ENCODE peak calls at places on chromosomes 2 and 18, in six cellular contexts. O is activated T-cell treated with anti-CD3 and anti-CD28 coated beads, Interleukin-2, amount 50 U/mL, for 1 hour; C is stomach; W is CD4-positive, alpha-beta T cell; B is DMS153; L is psoas muscle. I is an unnamed sample.

GRCh38 chr2:28590496-28591301 is 94.8 kb downstream of the PLB1 start:
- DNase-seq in B (no peak), C (no peak), W (no peak), L (no peak), O (peak; percentile 13), I (no peak)

GRCh38 chr2:159936471-159936870 is 125.9 kb downstream of the PLA2R1 start:
- DNase-seq in C (no peak), L (no peak), B (no peak), W (no peak), O (no peak), I (no peak)

GRCh38 chr2:11329759-11330158 is 14.7 kb downstream of the ROCK2 start:
- DNase-seq in C (no peak), L (no peak), W (no peak), B (no peak), O (no peak), I (no peak)

GRCh38 chr2:146734042-146734715 is 1110.7 kb upstream of the ACVR2A start:
- DNase-seq in O (no peak), W (no peak), L (no peak), C (no peak), B (peak; percentile 57), I (peak; percentile 68)

GRCh38 chr2:219041252-219041651 is at the start of gene CFAP65:
- DNase-seq in L (no peak), B (peak; percentile 28), C (peak; percentile 48), O (no peak), W (no peak), I (peak; percentile 53)

GRCh38 chr2:17780546-17780945 is 26.6 kb downstream of the GEN1 start:
- DNase-seq in L (no peak), B (no peak), W (no peak), O (no peak), C (no peak), I (no peak)

GRCh38 chr2:10046899-10047298 is 3.5 kb downstream of the KLF11 start:
- DNase-seq in L (no peak), W (no peak), B (no peak), C (no peak), O (no peak), I (no peak)

GRCh38 chr18:30163573-30163972 is 879.0 kb downstream of the DSC3 start:
- DNase-seq in L (no peak), W (no peak), C (no peak), O (no peak), B (no peak), I (no peak)

GRCh38 chr2:223536546-223536945 is 65.6 kb downstream of the SCG2 start:
- DNase-seq in L (no peak), O (no peak), C (no peak), W (no peak), B (no peak), I (no peak)

GRCh38 chr2:211967234-211967633 is 571.4 kb downstream of the ERBB4 start:
- DNase-seq in B (no peak), W (no peak), O (no peak), C (no peak), L (no peak), I (no peak)

GRCh38 chr2:226352941-226353558 is 446.6 kb downstream of the IRS1 start:
- DNase-seq in L (peak; percentile 75), C (no peak), O (no peak), B (no peak), W (no peak), I (no peak)

GRCh38 chr2:166373105-166373504 is 2.6 kb downstream of the SCN9A start:
- DNase-seq in O (no peak), L (no peak), B (no peak), W (no peak), C (no peak), I (no peak)

GRCh38 chr18:10006261-10006903 is 92.6 kb downstream of the VAPA start:
- DNase-seq in L (no peak), C (no peak), O (no peak), W (no peak), B (peak; percentile 16), I (peak; percentile 34)

GRCh38 chr2:132038179-132038882 is 123.4 kb downstream of the ANKRD30BL start:
- DNase-seq in C (no peak), W (no peak), L (peak; percentile 32), O (no peak), B (no peak), I (no peak)

GRCh38 chr2:46296840-46297545 is at the start of gene EPAS1:
- DNase-seq in B (peak; percentile 62), C (peak; percentile 92), O (peak; percentile 82), L (peak; percentile 97), W (peak; percentile 75), I (peak; percentile 72)

GRCh38 chr18:59696311-59697235 is 650 bp downstream of the CCBE1 start:
- DNase-seq in B (no peak), L (peak; percentile 53), O (no peak), C (no peak), W (no peak), I (peak; percentile 67)

GRCh38 chr2:159613515-159614336 is 2.6 kb downstream of the BAZ2B start:
- DNase-seq in B (peak; percentile 10), W (no peak), C (no peak), L (no peak), O (no peak), I (peak; percentile 53)

GRCh38 chr2:96940026-96940601 is 46.3 kb downstream of the FAM178B start:
- DNase-seq in L (no peak), W (no peak), O (no peak), C (no peak), B (no peak), I (no peak)

GRCh38 chr18:55688066-55688465 is 100.1 kb upstream of the TCF4 start:
- DNase-seq in O (no peak), L (no peak), C (no peak), W (no peak), B (no peak), I (no peak)